ENCODE peak calls at places on chromosomes 1 and 21, in seven cellular contexts. F, O, N, J, I, G and E are unnamed samples.

GRCh38 chr1:197725044-197725443 is 50.2 kb downstream of the DENND1B start:
- DNase-seq in J (no peak), F (peak), I (no peak), O (no peak), G (no peak), N (peak), E (peak)

GRCh38 chr1:211808475-211808874 is 22.1 kb downstream of the LPGAT1 start:
- DNase-seq in I (no peak), F (no peak), O (no peak), N (no peak), J (no peak), G (no peak), E (no peak)

GRCh38 chr1:240151126-240151735 is 59.5 kb downstream of the FMN2 start:
- DNase-seq in O (no peak), J (no peak), I (no peak), G (no peak), F (no peak), N (no peak), E (no peak)

GRCh38 chr1:110197905-110198629 is 12.0 kb upstream of the KCNC4 start:
- DNase-seq in J (no peak), N (no peak), F (no peak), O (no peak), G (no peak), I (no peak), E (no peak)

GRCh38 chr1:51819810-51820209 is 58.7 kb downstream of the NRDC start:
- DNase-seq in N (peak), F (no peak), J (no peak), O (no peak), I (no peak), G (no peak), E (no peak)

GRCh38 chr1:168709896-168710305 is 19.1 kb downstream of the DPT start:
- DNase-seq in G (no peak), O (no peak), F (peak), I (no peak), N (no peak), J (no peak), E (no peak)

GRCh38 chr1:84370831-84371394 is 27.4 kb upstream of the DNASE2B start:
- DNase-seq in F (no peak), G (no peak), N (peak), O (no peak), J (peak), I (no peak), E (no peak)

GRCh38 chr1:175192111-175192629 is 406 bp downstream of the KIAA0040 start:
- DNase-seq in N (no peak), O (peak), J (peak), G (peak), I (peak), F (no peak), E (peak)

GRCh38 chr21:45895778-45896370 is 85.7 kb upstream of the COL6A1 start:
- DNase-seq in O (no peak), F (no peak), J (no peak), I (no peak), G (no peak), N (no peak), E (no peak)

GRCh38 chr1:161986328-161986727 is 37.3 kb downstream of the OLFML2B start:
- DNase-seq in J (no peak), I (no peak), N (no peak), G (no peak), O (no peak), F (no peak), E (no peak)

GRCh38 chr21:15276243-15276642 is 211.4 kb upstream of the NRIP1 start:
- DNase-seq in J (no peak), G (no peak), F (no peak), O (no peak), N (no peak), I (no peak), E (no peak)

GRCh38 chr1:40310983-40311642 is 6.0 kb downstream of the COL9A2 start:
- DNase-seq in J (no peak), I (no peak), N (no peak), G (no peak), F (no peak), O (no peak), E (no peak)

GRCh38 chr1:91557039-91557690 is 56.5 kb downstream of the CDC7 start:
- DNase-seq in I (no peak), O (no peak), G (no peak), F (no peak), J (no peak), N (peak), E (no peak)

GRCh38 chr21:35697321-35697808 is 363.0 kb downstream of the SETD4 start:
- DNase-seq in O (peak), J (peak), G (peak), N (peak), F (no peak), I (peak), E (peak)

GRCh38 chr1:94463765-94464330 is 45.7 kb downstream of the ABCD3 start:
- DNase-seq in O (no peak), N (peak), I (no peak), G (no peak), J (peak), F (peak), E (peak)

GRCh38 chr1:226470921-226471320 is 63.0 kb upstream of the PARP1 start:
- DNase-seq in I (no peak), O (no peak), N (no peak), F (no peak), G (no peak), J (no peak), E (no peak)

GRCh38 chr1:221521686-221522085 is 220.2 kb downstream of the DUSP10 start:
- DNase-seq in J (no peak), I (no peak), G (no peak), F (no peak), N (no peak), O (no peak), E (no peak)

GRCh38 chr1:204091066-204091465 is 18.2 kb downstream of the SOX13 start:
- DNase-seq in G (no peak), J (no peak), N (no peak), I (no peak), F (no peak), O (no peak), E (no peak)

GRCh38 chr1:205122489-205122882 is 708 bp upstream of the RBBP5 start:
- DNase-seq in F (no peak), G (no peak), I (no peak), O (no peak), N (no peak), J (no peak), E (no peak)

GRCh38 chr21:42651515-42652401 is 1.7 kb upstream of the PDE9A start:
- DNase-seq in I (peak), J (no peak), O (no peak), G (no peak), F (no peak), N (no peak), E (no peak)

GRCh38 chr1:235077163-235077540 is 51.5 kb downstream of the TOMM20 start:
- DNase-seq in G (no peak), J (no peak), F (no peak), N (no peak), I (no peak), O (no peak), E (no peak)

GRCh38 chr1:44230796-44231195 is 17.5 kb downstream of the DMAP1 start:
- DNase-seq in O (no peak), I (no peak), N (no peak), G (no peak), J (no peak), F (no peak), E (no peak)

GRCh38 chr1:158095737-158096335 is 84.9 kb upstream of the CD1D start:
- DNase-seq in O (no peak), J (peak), G (no peak), N (peak), F (no peak), I (peak), E (peak)

GRCh38 chr1:37691497-37692077 is 729 bp upstream of the CDCA8 start:
- DNase-seq in J (peak), O (peak), F (peak), G (peak), N (peak), I (peak), E (peak)

GRCh38 chr1:193771596-193771995 is 585.2 kb upstream of the B3GALT2 start:
- DNase-seq in J (no peak), F (no peak), N (no peak), G (no peak), I (no peak), O (no peak), E (no peak)

GRCh38 chr1:8844421-8845063 is 27.1 kb upstream of the RERE start:
- DNase-seq in J (no peak), F (no peak), G (peak), O (peak), I (no peak), N (no peak), E (no peak)

GRCh38 chr1:117336087-117336817 is 31.0 kb upstream of the MAN1A2 start:
- DNase-seq in I (no peak), J (no peak), F (no peak), N (peak), G (no peak), O (no peak), E (no peak)

GRCh38 chr1:119582801-119583200 is 65.3 kb downstream of the ZNF697 start:
- DNase-seq in F (peak), N (peak), J (peak), O (no peak), G (no peak), I (peak), E (peak)

DNA sequence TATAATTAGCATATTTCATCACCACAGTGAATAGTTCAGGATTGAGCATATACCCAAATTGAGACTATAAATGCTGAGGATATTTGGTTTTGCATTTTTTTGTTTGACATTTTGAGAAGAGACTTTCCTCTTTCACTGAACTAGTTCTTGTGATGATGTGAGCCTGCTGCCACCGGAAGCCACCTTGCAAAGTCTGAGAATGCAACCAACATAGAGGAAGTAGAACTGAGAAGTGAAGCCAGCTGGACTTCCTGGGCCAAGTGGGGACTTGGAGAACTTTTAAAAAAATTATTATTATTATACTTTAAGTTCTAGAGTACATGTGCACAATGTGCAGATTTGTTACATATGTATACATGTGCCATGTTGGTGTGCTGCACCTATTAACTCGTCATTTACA is 102.3 kb downstream of the RPE65 start:
- DNase-seq in F (no peak), G (no peak), N (no peak), J (peak), I (peak), O (no peak), E (no peak)
- TF ChIP-seq POLR2A in F (no peak), G (no peak), N (no peak), J (no peak), I (no peak), O (no peak), E (no peak)

GRCh38 chr1:20390589-20391331 is 95.2 kb downstream of the CAMK2N1 start:
- DNase-seq in O (no peak), N (peak), J (no peak), F (no peak), G (no peak), I (no peak), E (no peak)

GRCh38 chr1:20398744-20399143 is 87.3 kb downstream of the CAMK2N1 start:
- DNase-seq in G (no peak), F (no peak), I (no peak), N (no peak), J (no peak), O (no peak), E (no peak)

GRCh38 chr1:20399196-20399595 is 86.8 kb downstream of the CAMK2N1 start:
- DNase-seq in N (no peak), G (no peak), J (no peak), O (no peak), I (peak), F (no peak), E (no peak)

GRCh38 chr1:20399606-20400180 is 86.3 kb downstream of the CAMK2N1 start:
- DNase-seq in N (no peak), I (peak), F (no peak), G (no peak), O (no peak), J (no peak), E (no peak)

GRCh38 chr1:20395255-20395654 is 90.8 kb downstream of the CAMK2N1 start:
- DNase-seq in N (no peak), J (no peak), F (no peak), I (no peak), O (no peak), G (no peak), E (no peak)
- TF ChIP-seq POLR2A in N (no peak), J (no peak), F (no peak), I (no peak), O (no peak), G (no peak), E (no peak)

GRCh38 chr1:176205322-176205914 is 1.7 kb downstream of the COP1 start:
- DNase-seq in J (no peak), O (no peak), I (no peak), F (no peak), N (peak), G (no peak), E (peak)

GRCh38 chr1:176206961-176207902 is at the start of gene COP1:
- DNase-seq in I (peak), F (peak), N (peak), J (peak), O (peak), G (peak), E (peak)

GRCh38 chr1:176203735-176204134 is 3.4 kb downstream of the COP1 start:
- DNase-seq in J (no peak), O (no peak), N (no peak), F (no peak), I (no peak), G (no peak), E (no peak)

GRCh38 chr1:176208034-176208433 is 948 bp upstream of the COP1 start:
- DNase-seq in J (no peak), F (no peak), I (no peak), G (no peak), N (no peak), O (no peak), E (peak)

DNA sequence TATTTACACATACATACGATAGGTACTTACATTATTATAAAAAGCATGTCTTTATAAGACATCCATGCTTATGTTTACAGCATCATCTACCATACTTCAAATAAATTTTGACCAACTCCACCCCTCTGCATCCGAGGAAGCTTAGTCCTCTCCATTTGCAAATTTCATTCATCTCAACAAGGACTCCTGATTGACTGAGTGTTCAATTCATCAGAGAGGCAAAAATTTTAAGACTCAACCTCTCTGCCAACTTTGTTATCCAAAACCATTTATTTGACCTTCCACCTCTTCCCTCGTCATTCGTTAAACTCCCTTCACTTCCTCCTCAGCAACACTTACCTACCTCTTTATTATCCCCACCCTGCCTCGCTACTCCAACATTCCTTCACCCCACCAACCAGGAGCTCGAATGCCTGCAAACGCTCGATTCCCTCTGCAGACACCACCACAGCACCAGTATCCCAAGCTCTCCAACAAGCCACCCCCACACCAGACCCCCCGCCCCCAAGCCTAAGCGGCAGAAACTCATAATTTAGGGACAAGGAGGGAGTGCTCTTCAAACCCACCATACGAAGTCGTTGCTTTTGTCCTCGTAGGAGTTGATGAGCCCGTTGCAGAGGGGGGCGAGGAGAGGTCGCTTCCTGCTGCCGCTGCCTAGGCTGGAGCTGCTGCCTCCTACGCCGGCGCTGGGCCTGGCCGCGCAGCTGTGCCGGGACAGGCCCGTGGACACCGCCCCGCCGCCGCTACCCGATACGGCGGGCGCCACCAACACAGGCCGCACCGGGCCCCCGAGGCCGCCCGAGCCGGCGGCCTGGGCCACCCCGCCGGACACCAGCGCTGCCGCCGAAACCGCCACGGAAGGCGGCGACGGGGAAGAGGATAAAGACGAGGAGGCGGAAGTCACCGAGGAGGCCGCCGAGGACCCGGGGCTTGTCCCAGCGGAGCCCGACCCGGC is 803 bp downstream of the COP1 start:
- DNase-seq in J (peak), O (no peak), I (peak), G (peak), F (no peak), N (peak), E (peak)
- TF ChIP-seq POLR2A in J (no peak), O (no peak), I (peak), G (no peak), F (no peak), N (no peak), E (no peak)

GRCh38 chr1:3268281-3268680 is 186.2 kb upstream of the ARHGEF16 start:
- DNase-seq in N (no peak), I (no peak), G (no peak), J (no peak), O (no peak), F (no peak), E (no peak)
- TF ChIP-seq POLR2A in N (no peak), I (no peak), G (no peak), J (no peak), O (no peak), F (no peak), E (no peak)